ENCODE peak calls at places on chromosomes 4 and X, in eight cellular contexts. One of them, this sample, is unnamed.

GRCh38 chr4:112550728-112551127 is 34.7 kb upstream of the NEUROG2 start:
- DNase-seq in progenitor cell of endocrine pancreas: no peak
- DNase-seq in GDM1: no peak
- DNase-seq in HFFc6: peak
- DNase-seq in HL-60: no peak
- DNase-seq in dermis blood vessel endothelial cell: no peak
- DNase-seq in fibroblast of the conjunctiva: no peak
- DNase-seq in CD4-positive, CD25-positive, alpha-beta regulatory T cell: no peak
- DNase-seq in this sample: no peak

GRCh38 chr4:112099701-112100289 is 45.5 kb upstream of the FAM241A start:
- DNase-seq in progenitor cell of endocrine pancreas: no peak
- DNase-seq in GDM1: no peak
- DNase-seq in HFFc6: peak
- DNase-seq in HL-60: no peak
- DNase-seq in dermis blood vessel endothelial cell: peak
- DNase-seq in fibroblast of the conjunctiva: peak
- DNase-seq in CD4-positive, CD25-positive, alpha-beta regulatory T cell: no peak
- DNase-seq in this sample: no peak

GRCh38 chrX:119234931-119235555 is 1.0 kb upstream of the PGRMC1 start:
- DNase-seq in progenitor cell of endocrine pancreas: no peak
- DNase-seq in GDM1: no peak
- DNase-seq in HFFc6: no peak
- DNase-seq in HL-60: no peak
- DNase-seq in dermis blood vessel endothelial cell: no peak
- DNase-seq in fibroblast of the conjunctiva: peak
- DNase-seq in CD4-positive, CD25-positive, alpha-beta regulatory T cell: no peak
- DNase-seq in this sample: no peak

GRCh38 chrX:49250578-49250977 is 13.9 kb downstream of the FOXP3 start:
- DNase-seq in progenitor cell of endocrine pancreas: no peak
- DNase-seq in GDM1: no peak
- DNase-seq in HFFc6: no peak
- DNase-seq in HL-60: no peak
- DNase-seq in dermis blood vessel endothelial cell: no peak
- DNase-seq in fibroblast of the conjunctiva: no peak
- DNase-seq in CD4-positive, CD25-positive, alpha-beta regulatory T cell: no peak
- DNase-seq in this sample: no peak

GRCh38 chr4:112910109-112910736 is 139.2 kb upstream of the ANK2 start:
- DNase-seq in progenitor cell of endocrine pancreas: no peak
- DNase-seq in GDM1: no peak
- DNase-seq in HFFc6: peak
- DNase-seq in HL-60: no peak
- DNase-seq in dermis blood vessel endothelial cell: no peak
- DNase-seq in fibroblast of the conjunctiva: peak
- DNase-seq in CD4-positive, CD25-positive, alpha-beta regulatory T cell: no peak
- DNase-seq in this sample: no peak

GRCh38 chrX:149145845-149146285 is 359.2 kb downstream of the IDS start:
- DNase-seq in progenitor cell of endocrine pancreas: no peak
- DNase-seq in GDM1: no peak
- DNase-seq in HFFc6: no peak
- DNase-seq in HL-60: no peak
- DNase-seq in dermis blood vessel endothelial cell: no peak
- DNase-seq in fibroblast of the conjunctiva: no peak
- DNase-seq in CD4-positive, CD25-positive, alpha-beta regulatory T cell: no peak
- DNase-seq in this sample: no peak

GRCh38 chr4:30719363-30720020 is 677 bp upstream of the PCDH7 start:
- DNase-seq in progenitor cell of endocrine pancreas: no peak
- DNase-seq in GDM1: no peak
- DNase-seq in HFFc6: peak
- DNase-seq in HL-60: no peak
- DNase-seq in dermis blood vessel endothelial cell: peak
- DNase-seq in fibroblast of the conjunctiva: no peak
- DNase-seq in CD4-positive, CD25-positive, alpha-beta regulatory T cell: no peak
- DNase-seq in this sample: no peak

GRCh38 chr4:61924131-61924530 is 724.0 kb downstream of the ADGRL3 start:
- DNase-seq in progenitor cell of endocrine pancreas: no peak
- DNase-seq in GDM1: no peak
- DNase-seq in HFFc6: no peak
- DNase-seq in HL-60: no peak
- DNase-seq in dermis blood vessel endothelial cell: no peak
- DNase-seq in fibroblast of the conjunctiva: no peak
- DNase-seq in CD4-positive, CD25-positive, alpha-beta regulatory T cell: no peak
- DNase-seq in this sample: no peak

GRCh38 chr4:7772708-7773385 is 166.8 kb downstream of the AFAP1 start:
- DNase-seq in progenitor cell of endocrine pancreas: no peak
- DNase-seq in GDM1: no peak
- DNase-seq in HFFc6: no peak
- DNase-seq in HL-60: no peak
- DNase-seq in dermis blood vessel endothelial cell: no peak
- DNase-seq in fibroblast of the conjunctiva: no peak
- DNase-seq in CD4-positive, CD25-positive, alpha-beta regulatory T cell: no peak
- DNase-seq in this sample: no peak

GRCh38 chrX:136635235-136635634 is 12.7 kb upstream of the CD40LG start:
- DNase-seq in progenitor cell of endocrine pancreas: no peak
- DNase-seq in GDM1: no peak
- DNase-seq in HFFc6: no peak
- DNase-seq in HL-60: no peak
- DNase-seq in dermis blood vessel endothelial cell: no peak
- DNase-seq in fibroblast of the conjunctiva: no peak
- DNase-seq in CD4-positive, CD25-positive, alpha-beta regulatory T cell: no peak
- DNase-seq in this sample: no peak

GRCh38 chr4:53489279-53489889 is 101.9 kb downstream of the LNX1 start:
- DNase-seq in progenitor cell of endocrine pancreas: no peak
- DNase-seq in GDM1: no peak
- DNase-seq in HFFc6: peak
- DNase-seq in HL-60: no peak
- DNase-seq in dermis blood vessel endothelial cell: peak
- DNase-seq in fibroblast of the conjunctiva: no peak
- DNase-seq in CD4-positive, CD25-positive, alpha-beta regulatory T cell: no peak
- DNase-seq in this sample: no peak

GRCh38 chr4:20662851-20663250 is 37.4 kb upstream of the PACRGL start:
- DNase-seq in progenitor cell of endocrine pancreas: no peak
- DNase-seq in GDM1: no peak
- DNase-seq in HFFc6: no peak
- DNase-seq in HL-60: no peak
- DNase-seq in dermis blood vessel endothelial cell: peak
- DNase-seq in fibroblast of the conjunctiva: no peak
- DNase-seq in CD4-positive, CD25-positive, alpha-beta regulatory T cell: no peak
- DNase-seq in this sample: no peak

GRCh38 chr4:181147421-181147951 is 1095.7 kb upstream of the TENM3 start:
- DNase-seq in progenitor cell of endocrine pancreas: no peak
- DNase-seq in GDM1: no peak
- DNase-seq in HFFc6: no peak
- DNase-seq in HL-60: no peak
- DNase-seq in dermis blood vessel endothelial cell: no peak
- DNase-seq in fibroblast of the conjunctiva: no peak
- DNase-seq in CD4-positive, CD25-positive, alpha-beta regulatory T cell: no peak
- DNase-seq in this sample: no peak

GRCh38 chr4:69060651-69061308 is 35.5 kb upstream of the UGT2B7 start:
- DNase-seq in progenitor cell of endocrine pancreas: no peak
- DNase-seq in GDM1: no peak
- DNase-seq in HFFc6: no peak
- DNase-seq in HL-60: no peak
- DNase-seq in dermis blood vessel endothelial cell: no peak
- DNase-seq in fibroblast of the conjunctiva: no peak
- DNase-seq in CD4-positive, CD25-positive, alpha-beta regulatory T cell: no peak
- DNase-seq in this sample: no peak

GRCh38 chrX:358651-359143 is 28.0 kb downstream of the PPP2R3B start:
- DNase-seq in progenitor cell of endocrine pancreas: no peak
- DNase-seq in GDM1: no peak
- DNase-seq in HFFc6: no peak
- DNase-seq in HL-60: no peak
- DNase-seq in dermis blood vessel endothelial cell: no peak
- DNase-seq in fibroblast of the conjunctiva: no peak
- DNase-seq in CD4-positive, CD25-positive, alpha-beta regulatory T cell: no peak
- DNase-seq in this sample: no peak

GRCh38 chrX:40097492-40098263 is at the start of gene BCOR:
- DNase-seq in progenitor cell of endocrine pancreas: peak
- DNase-seq in GDM1: peak
- DNase-seq in HFFc6: peak
- DNase-seq in HL-60: peak
- DNase-seq in dermis blood vessel endothelial cell: peak
- DNase-seq in fibroblast of the conjunctiva: no peak
- DNase-seq in CD4-positive, CD25-positive, alpha-beta regulatory T cell: peak
- DNase-seq in this sample: peak

GRCh38 chrX:130829526-130830515 is 73.2 kb downstream of the ENOX2 start:
- DNase-seq in progenitor cell of endocrine pancreas: no peak
- DNase-seq in GDM1: no peak
- DNase-seq in HFFc6: no peak
- DNase-seq in HL-60: peak
- DNase-seq in dermis blood vessel endothelial cell: no peak
- DNase-seq in fibroblast of the conjunctiva: no peak
- DNase-seq in CD4-positive, CD25-positive, alpha-beta regulatory T cell: no peak
- DNase-seq in this sample: no peak

GRCh38 chrX:153504445-153505016 is 9.8 kb downstream of the BGN start:
- DNase-seq in progenitor cell of endocrine pancreas: no peak
- DNase-seq in GDM1: no peak
- DNase-seq in HFFc6: no peak
- DNase-seq in HL-60: no peak
- DNase-seq in dermis blood vessel endothelial cell: no peak
- DNase-seq in fibroblast of the conjunctiva: no peak
- DNase-seq in CD4-positive, CD25-positive, alpha-beta regulatory T cell: no peak
- DNase-seq in this sample: no peak

GRCh38 chrX:44223150-44223549 is 120.3 kb downstream of the EFHC2 start:
- DNase-seq in progenitor cell of endocrine pancreas: no peak
- DNase-seq in GDM1: no peak
- DNase-seq in HFFc6: peak
- DNase-seq in HL-60: no peak
- DNase-seq in dermis blood vessel endothelial cell: peak
- DNase-seq in fibroblast of the conjunctiva: peak
- DNase-seq in CD4-positive, CD25-positive, alpha-beta regulatory T cell: no peak
- DNase-seq in this sample: no peak

GRCh38 chr4:10462876-10463275 is 5.7 kb upstream of the ZNF518B start:
- DNase-seq in progenitor cell of endocrine pancreas: no peak
- DNase-seq in GDM1: no peak
- DNase-seq in HFFc6: no peak
- DNase-seq in HL-60: no peak
- DNase-seq in dermis blood vessel endothelial cell: no peak
- DNase-seq in fibroblast of the conjunctiva: no peak
- DNase-seq in CD4-positive, CD25-positive, alpha-beta regulatory T cell: no peak
- DNase-seq in this sample: no peak

GRCh38 chr4:105461221-105462041 is 12.4 kb downstream of the PPA2 start:
- DNase-seq in progenitor cell of endocrine pancreas: no peak
- DNase-seq in GDM1: no peak
- DNase-seq in HFFc6: no peak
- DNase-seq in HL-60: peak
- DNase-seq in dermis blood vessel endothelial cell: no peak
- DNase-seq in fibroblast of the conjunctiva: no peak
- DNase-seq in CD4-positive, CD25-positive, alpha-beta regulatory T cell: no peak
- DNase-seq in this sample: no peak

GRCh38 chrX:46597774-46598173 is 24.2 kb downstream of the CHST7 start:
- DNase-seq in progenitor cell of endocrine pancreas: no peak
- DNase-seq in GDM1: no peak
- DNase-seq in HFFc6: no peak
- DNase-seq in HL-60: no peak
- DNase-seq in dermis blood vessel endothelial cell: peak
- DNase-seq in fibroblast of the conjunctiva: no peak
- DNase-seq in CD4-positive, CD25-positive, alpha-beta regulatory T cell: no peak
- DNase-seq in this sample: no peak

GRCh38 chr4:99219072-99219471 is at the start of gene ADH6:
- DNase-seq in progenitor cell of endocrine pancreas: no peak
- DNase-seq in GDM1: no peak
- DNase-seq in HFFc6: no peak
- DNase-seq in HL-60: no peak
- DNase-seq in dermis blood vessel endothelial cell: no peak
- DNase-seq in fibroblast of the conjunctiva: no peak
- DNase-seq in CD4-positive, CD25-positive, alpha-beta regulatory T cell: no peak
- DNase-seq in this sample: no peak

GRCh38 chr4:98546910-98547544 is 111.4 kb downstream of the TSPAN5 start:
- DNase-seq in progenitor cell of endocrine pancreas: no peak
- DNase-seq in GDM1: no peak
- DNase-seq in HFFc6: peak
- DNase-seq in HL-60: no peak
- DNase-seq in dermis blood vessel endothelial cell: peak
- DNase-seq in fibroblast of the conjunctiva: peak
- DNase-seq in CD4-positive, CD25-positive, alpha-beta regulatory T cell: no peak
- DNase-seq in this sample: no peak

GRCh38 chrX:16946971-16947562 is 609 bp downstream of the REPS2 start:
- DNase-seq in progenitor cell of endocrine pancreas: peak
- DNase-seq in GDM1: no peak
- DNase-seq in HFFc6: no peak
- DNase-seq in HL-60: no peak
- DNase-seq in dermis blood vessel endothelial cell: no peak
- DNase-seq in fibroblast of the conjunctiva: no peak
- DNase-seq in CD4-positive, CD25-positive, alpha-beta regulatory T cell: no peak
- DNase-seq in this sample: peak

GRCh38 chrX:7147431-7147977 is at the start of gene STS:
- DNase-seq in progenitor cell of endocrine pancreas: peak
- DNase-seq in GDM1: peak
- DNase-seq in HFFc6: no peak
- DNase-seq in HL-60: no peak
- DNase-seq in dermis blood vessel endothelial cell: peak
- DNase-seq in fibroblast of the conjunctiva: no peak
- DNase-seq in CD4-positive, CD25-positive, alpha-beta regulatory T cell: no peak
- DNase-seq in this sample: peak

GRCh38 chrX:107117993-107118321 is 665 bp downstream of the RBM41 start:
- DNase-seq in progenitor cell of endocrine pancreas: no peak
- DNase-seq in GDM1: peak
- DNase-seq in HFFc6: no peak
- DNase-seq in HL-60: no peak
- DNase-seq in dermis blood vessel endothelial cell: peak
- DNase-seq in fibroblast of the conjunctiva: no peak
- DNase-seq in CD4-positive, CD25-positive, alpha-beta regulatory T cell: no peak
- DNase-seq in this sample: no peak

GRCh38 chr4:176794151-176794550 is 1.4 kb upstream of the VEGFC start:
- DNase-seq in progenitor cell of endocrine pancreas: no peak
- DNase-seq in GDM1: no peak
- DNase-seq in HFFc6: peak
- DNase-seq in HL-60: no peak
- DNase-seq in dermis blood vessel endothelial cell: peak
- DNase-seq in fibroblast of the conjunctiva: peak
- DNase-seq in CD4-positive, CD25-positive, alpha-beta regulatory T cell: no peak
- DNase-seq in this sample: no peak

GRCh38 chr4:109671350-109671749 is 31.9 kb downstream of the CASP6 start:
- DNase-seq in progenitor cell of endocrine pancreas: no peak
- DNase-seq in GDM1: no peak
- DNase-seq in HFFc6: no peak
- DNase-seq in HL-60: no peak
- DNase-seq in dermis blood vessel endothelial cell: no peak
- DNase-seq in fibroblast of the conjunctiva: no peak
- DNase-seq in CD4-positive, CD25-positive, alpha-beta regulatory T cell: no peak
- DNase-seq in this sample: no peak

GRCh38 chr4:13640149-13640671 is 12.7 kb upstream of the BOD1L1 start:
- DNase-seq in progenitor cell of endocrine pancreas: no peak
- DNase-seq in GDM1: no peak
- DNase-seq in HFFc6: peak
- DNase-seq in HL-60: no peak
- DNase-seq in dermis blood vessel endothelial cell: no peak
- DNase-seq in fibroblast of the conjunctiva: peak
- DNase-seq in CD4-positive, CD25-positive, alpha-beta regulatory T cell: no peak
- DNase-seq in this sample: no peak

GRCh38 chr4:184851200-184851541 is 25.4 kb upstream of the ACSL1 start:
- DNase-seq in progenitor cell of endocrine pancreas: no peak
- DNase-seq in GDM1: no peak
- DNase-seq in HFFc6: no peak
- DNase-seq in HL-60: no peak
- DNase-seq in dermis blood vessel endothelial cell: no peak
- DNase-seq in fibroblast of the conjunctiva: no peak
- DNase-seq in CD4-positive, CD25-positive, alpha-beta regulatory T cell: no peak
- DNase-seq in this sample: no peak

GRCh38 chr4:111433436-111433835 is 711.8 kb upstream of the FAM241A start:
- DNase-seq in progenitor cell of endocrine pancreas: no peak
- DNase-seq in GDM1: no peak
- DNase-seq in HFFc6: no peak
- DNase-seq in HL-60: no peak
- DNase-seq in dermis blood vessel endothelial cell: no peak
- DNase-seq in fibroblast of the conjunctiva: no peak
- DNase-seq in CD4-positive, CD25-positive, alpha-beta regulatory T cell: no peak
- DNase-seq in this sample: no peak

GRCh38 chr4:36511785-36512184 is 230.4 kb downstream of the DTHD1 start:
- DNase-seq in progenitor cell of endocrine pancreas: no peak
- DNase-seq in GDM1: no peak
- DNase-seq in HFFc6: no peak
- DNase-seq in HL-60: no peak
- DNase-seq in dermis blood vessel endothelial cell: no peak
- DNase-seq in fibroblast of the conjunctiva: no peak
- DNase-seq in CD4-positive, CD25-positive, alpha-beta regulatory T cell: no peak
- DNase-seq in this sample: no peak

GRCh38 chr4:78477276-78477675 is 74.3 kb upstream of the ANXA3 start:
- DNase-seq in progenitor cell of endocrine pancreas: no peak
- DNase-seq in GDM1: no peak
- DNase-seq in HFFc6: peak
- DNase-seq in HL-60: no peak
- DNase-seq in dermis blood vessel endothelial cell: peak
- DNase-seq in fibroblast of the conjunctiva: peak
- DNase-seq in CD4-positive, CD25-positive, alpha-beta regulatory T cell: no peak
- DNase-seq in this sample: no peak

This sample was measured in activated effector memory CD4-positive, alpha-beta T cell treated with Interleukin-2 at 50 U/mL for 16 hours.